ENCODE peak calls at places on chromosomes 16 and 17, in ten cellular contexts. Z, E, S, N, B, D, W, U, H and M are unnamed samples.

GRCh38 chr17:17684901-17685774 is 3.9 kb downstream of the RAI1 start:
- DNase-seq in Z (no peak), E (peak), S (no peak), N (no peak), B (peak), D (no peak), W (no peak), U (peak), H (peak), M (no peak)

GRCh38 chr16:81921415-81921814 is 89.9 kb downstream of the SDR42E1 start:
- DNase-seq in Z (no peak), E (no peak), S (no peak), N (no peak), B (no peak), D (no peak), W (no peak), U (no peak), H (peak), M (no peak)

GRCh38 chr17:67624886-67625656 is 92.7 kb upstream of the NOL11 start:
- DNase-seq in Z (no peak), E (no peak), S (no peak), N (no peak), B (no peak), D (no peak), W (no peak), U (peak), H (no peak), M (no peak)

GRCh38 chr17:8066841-8067775 is 20.4 kb downstream of the ALOX12B start:
- DNase-seq in Z (no peak), E (no peak), S (no peak), N (no peak), B (peak), D (no peak), W (no peak), U (peak), H (no peak), M (no peak)

GRCh38 chr16:85452364-85453178 is 160.6 kb upstream of the GSE1 start:
- DNase-seq in Z (no peak), E (no peak), S (no peak), N (no peak), B (no peak), D (no peak), W (no peak), U (no peak), H (no peak), M (no peak)

GRCh38 chr17:4249452-4250029 is 14.2 kb downstream of the ANKFY1 start:
- DNase-seq in Z (peak), E (peak), S (no peak), N (no peak), B (no peak), D (no peak), W (no peak), U (peak), H (no peak), M (no peak)

GRCh38 chr16:19701091-19701490 is 16.9 kb downstream of the KNOP1 start:
- DNase-seq in Z (no peak), E (no peak), S (no peak), N (no peak), B (no peak), D (no peak), W (no peak), U (no peak), H (no peak), M (no peak)

GRCh38 chr17:66087073-66087472 is 104.9 kb downstream of the CEP112 start:
- DNase-seq in Z (no peak), E (no peak), S (no peak), N (no peak), B (no peak), D (no peak), W (no peak), U (no peak), H (no peak), M (no peak)

GRCh38 chr16:88992351-88993005 is 15.5 kb upstream of the CBFA2T3 start:
- DNase-seq in Z (peak), E (no peak), S (no peak), N (no peak), B (no peak), D (no peak), W (no peak), U (no peak), H (no peak), M (no peak)

GRCh38 chr16:66293932-66294331 is 72.6 kb upstream of the CDH5 start:
- DNase-seq in Z (no peak), E (no peak), S (no peak), N (peak), B (no peak), D (peak), W (no peak), U (no peak), H (no peak), M (no peak)

GRCh38 chr16:13938480-13938879 is 18.5 kb downstream of the ERCC4 start:
- DNase-seq in Z (no peak), E (no peak), S (no peak), N (no peak), B (no peak), D (no peak), W (no peak), U (no peak), H (no peak), M (no peak)

GRCh38 chr16:70638814-70639792 is 7.3 kb upstream of the IL34 start:
- DNase-seq in Z (no peak), E (peak), S (no peak), N (peak), B (no peak), D (no peak), W (no peak), U (no peak), H (no peak), M (no peak)

GRCh38 chr17:80959330-80960036 is 32.2 kb upstream of the CHMP6 start:
- DNase-seq in Z (no peak), E (no peak), S (peak), N (peak), B (no peak), D (no peak), W (no peak), U (no peak), H (no peak), M (no peak)

GRCh38 chr16:22674832-22675191 is 139.2 kb upstream of the HS3ST2 start:
- DNase-seq in Z (no peak), E (no peak), S (no peak), N (no peak), B (no peak), D (no peak), W (no peak), U (no peak), H (no peak), M (no peak)

GRCh38 chr17:74606050-74606449 is 14.0 kb upstream of the CD300LD start:
- DNase-seq in Z (no peak), E (no peak), S (no peak), N (no peak), B (no peak), D (no peak), W (no peak), U (no peak), H (no peak), M (no peak)

GRCh38 chr16:74291577-74292208 is 4.9 kb upstream of the PSMD7 start:
- DNase-seq in Z (no peak), E (peak), S (no peak), N (no peak), B (peak), D (no peak), W (no peak), U (no peak), H (no peak), M (no peak)

GRCh38 chr16:2664522-2665096 is 17.7 kb upstream of the KCTD5 start:
- DNase-seq in Z (no peak), E (no peak), S (no peak), N (no peak), B (peak), D (no peak), W (no peak), U (no peak), H (peak), M (no peak)

GRCh38 chr16:18788828-18789514 is 1.2 kb downstream of the RPS15A start:
- DNase-seq in Z (no peak), E (peak), S (no peak), N (no peak), B (no peak), D (no peak), W (no peak), U (no peak), H (no peak), M (no peak)

GRCh38 chr16:4693296-4693955 is at the start of gene NUDT16L1:
- DNase-seq in Z (peak), E (peak), S (peak), N (peak), B (peak), D (peak), W (peak), U (peak), H (peak), M (peak)

GRCh38 chr17:50423553-50424159 is 2.4 kb upstream of the ACSF2 start:
- DNase-seq in Z (no peak), E (no peak), S (peak), N (no peak), B (peak), D (no peak), W (no peak), U (peak), H (no peak), M (no peak)

GRCh38 chr16:24609417-24609739 is 70.0 kb downstream of the RBBP6 start:
- DNase-seq in Z (no peak), E (no peak), S (no peak), N (no peak), B (no peak), D (no peak), W (no peak), U (no peak), H (no peak), M (no peak)

GRCh38 chr17:1590031-1590746 is 27.6 kb upstream of the PITPNA start:
- DNase-seq in Z (peak), E (peak), S (peak), N (peak), B (peak), D (no peak), W (no peak), U (no peak), H (peak), M (no peak)

GRCh38 chr17:48025040-48025903 is 12.3 kb downstream of the COPZ2 start:
- DNase-seq in Z (peak), E (peak), S (peak), N (peak), B (peak), D (peak), W (peak), U (peak), H (peak), M (peak)

GRCh38 chr17:48024149-48025039 is 13.2 kb downstream of the COPZ2 start:
- DNase-seq in Z (peak), E (peak), S (peak), N (peak), B (peak), D (peak), W (no peak), U (peak), H (peak), M (no peak)

GRCh38 chr17:48021964-48022363 is 15.6 kb downstream of the COPZ2 start:
- DNase-seq in Z (no peak), E (no peak), S (no peak), N (no peak), B (no peak), D (no peak), W (no peak), U (no peak), H (no peak), M (no peak)

GRCh38 chr17:48022906-48023305 is 14.7 kb downstream of the COPZ2 start:
- DNase-seq in Z (no peak), E (no peak), S (no peak), N (no peak), B (peak), D (no peak), W (no peak), U (no peak), H (no peak), M (no peak)

GRCh38 chr17:48023408-48024148 is 14.0 kb downstream of the COPZ2 start:
- DNase-seq in Z (peak), E (peak), S (peak), N (peak), B (peak), D (peak), W (peak), U (peak), H (peak), M (peak)
- TF ChIP-seq CTCF in Z (peak), E (peak), S (peak), N (no peak), B (peak), D (peak), W (peak), U (no peak), H (no peak), M (no peak)

DNA sequence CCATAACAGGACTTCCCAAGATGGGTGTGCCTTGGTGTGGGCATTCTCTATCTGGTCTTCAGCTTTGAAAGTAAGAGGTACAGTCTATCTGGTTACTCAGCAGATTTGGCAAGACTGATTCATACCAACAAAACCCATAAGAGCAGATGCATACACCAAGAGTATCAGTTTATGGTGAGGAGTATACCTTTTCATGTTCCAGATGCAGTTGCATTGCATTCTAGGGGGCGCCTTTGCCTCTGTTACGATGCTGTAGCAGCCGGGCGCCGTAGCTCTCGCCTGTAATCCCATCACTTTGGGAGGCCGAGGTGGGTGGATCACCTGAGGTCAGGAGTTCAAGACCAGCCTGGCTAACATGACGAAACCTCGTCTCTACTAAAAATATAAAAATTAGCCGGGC is 31.1 kb upstream of the CARMIL2 start:
- DNase-seq in Z (no peak), E (peak), S (no peak), N (no peak), B (no peak), D (no peak), W (no peak), U (peak), H (no peak), M (no peak)
- TF ChIP-seq CTCF in Z (no peak), E (no peak), S (no peak), N (no peak), B (peak), D (no peak), W (no peak), U (peak), H (no peak), M (no peak)

GRCh38 chr16:87235810-87236515 is 81.2 kb downstream of the C16orf95 start:
- DNase-seq in Z (no peak), E (no peak), S (no peak), N (no peak), B (no peak), D (no peak), W (no peak), U (peak), H (no peak), M (no peak)
- TF ChIP-seq CTCF in Z (no peak), E (no peak), S (no peak), N (no peak), B (no peak), D (no peak), W (no peak), U (peak), H (no peak), M (no peak)

GRCh38 chr17:65029605-65030308 is 26.8 kb downstream of the GNA13 start:
- DNase-seq in Z (no peak), E (no peak), S (no peak), N (no peak), B (no peak), D (no peak), W (no peak), U (no peak), H (no peak), M (no peak)

GRCh38 chr17:65030618-65031017 is 25.9 kb downstream of the GNA13 start:
- DNase-seq in Z (no peak), E (no peak), S (no peak), N (no peak), B (no peak), D (no peak), W (no peak), U (no peak), H (no peak), M (no peak)

GRCh38 chr17:65025288-65025687 is 31.3 kb downstream of the GNA13 start:
- DNase-seq in Z (no peak), E (no peak), S (no peak), N (no peak), B (no peak), D (no peak), W (no peak), U (no peak), H (no peak), M (no peak)

GRCh38 chr17:65028537-65028843 is 28.1 kb downstream of the GNA13 start:
- DNase-seq in Z (no peak), E (no peak), S (no peak), N (no peak), B (no peak), D (no peak), W (no peak), U (no peak), H (no peak), M (no peak)

DNA sequence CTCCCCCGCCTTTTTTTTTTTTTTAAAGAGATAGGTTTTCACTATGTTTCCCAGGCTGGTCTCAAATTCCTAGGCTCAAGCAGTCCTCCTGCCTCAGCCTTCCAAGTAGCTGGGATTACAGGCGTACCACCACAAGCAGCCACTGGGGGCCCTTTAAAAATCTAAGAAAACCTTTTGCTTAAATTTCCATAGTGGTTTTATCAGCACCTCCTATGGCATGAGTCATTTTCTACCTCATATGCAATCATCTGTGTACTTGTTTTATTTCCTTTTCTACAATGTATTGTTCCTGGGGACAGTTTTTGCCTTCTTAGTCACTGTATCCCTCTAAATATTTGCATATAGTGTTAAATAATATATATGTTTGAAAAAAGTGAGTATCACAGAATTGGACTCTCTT is 29.2 kb downstream of the GNA13 start:
- DNase-seq in Z (no peak), E (peak), S (no peak), N (no peak), B (peak), D (peak), W (no peak), U (peak), H (no peak), M (peak)
- TF ChIP-seq CTCF in Z (peak), E (peak), S (no peak), N (no peak), B (peak), D (peak), W (peak), U (peak), H (no peak), M (peak)

GRCh38 chr16:51524555-51525373 is 373.7 kb upstream of the SALL1 start:
- DNase-seq in Z (no peak), E (peak), S (no peak), N (peak), B (no peak), D (no peak), W (no peak), U (no peak), H (no peak), M (no peak)
- TF ChIP-seq CTCF in Z (peak), E (peak), S (no peak), N (no peak), B (no peak), D (no peak), W (no peak), U (no peak), H (no peak), M (no peak)

DNA sequence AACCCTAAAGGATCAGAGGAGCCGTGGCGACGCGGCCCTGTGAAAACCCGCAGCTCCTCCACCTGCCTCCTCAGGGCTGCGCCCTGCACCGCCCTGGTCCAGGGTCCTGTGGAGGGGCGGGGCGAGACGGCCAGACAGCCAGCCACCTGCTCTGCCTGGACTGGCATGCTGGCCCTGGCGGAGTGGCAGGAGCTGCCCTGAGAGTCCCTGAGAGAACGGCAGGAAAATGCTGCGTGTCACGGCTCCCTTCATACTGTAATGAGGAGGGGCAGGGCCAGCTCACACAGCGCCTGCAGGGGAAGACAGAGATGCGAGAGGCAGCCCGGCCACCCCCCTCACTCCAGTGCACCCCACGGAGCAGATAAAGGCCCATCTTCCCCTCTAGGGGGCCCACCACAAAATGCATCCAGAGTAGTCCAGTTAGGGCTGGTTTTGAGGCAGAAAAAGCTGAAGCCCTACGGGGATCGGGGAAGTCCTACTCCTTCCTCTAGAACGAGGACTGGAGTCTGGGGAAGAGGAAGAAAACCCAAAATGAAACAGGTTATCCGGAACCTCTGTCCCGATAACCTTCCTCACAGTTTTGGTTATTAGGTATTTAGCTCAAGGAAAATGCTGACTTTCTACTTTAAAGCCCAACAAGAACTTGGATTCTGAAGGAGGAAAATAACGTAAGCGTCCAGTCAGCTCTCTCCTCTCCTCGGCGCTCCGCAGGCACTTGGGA is 97.6 kb upstream of the DNAH17 start:
- DNase-seq in Z (no peak), E (no peak), S (no peak), N (no peak), B (no peak), D (peak), W (no peak), U (peak), H (no peak), M (no peak)
- TF ChIP-seq CTCF in Z (no peak), E (no peak), S (no peak), N (no peak), B (no peak), D (no peak), W (no peak), U (peak), H (no peak), M (no peak)

GRCh38 chr17:16463341-16464000 is 28.5 kb downstream of the LRRC75A start:
- DNase-seq in Z (peak), E (peak), S (peak), N (no peak), B (no peak), D (no peak), W (no peak), U (peak), H (peak), M (no peak)
- TF ChIP-seq CTCF in Z (no peak), E (no peak), S (no peak), N (no peak), B (no peak), D (no peak), W (no peak), U (peak), H (no peak), M (no peak)